ENCODE peak calls at places on chromosomes 11 and 22, in ten cellular contexts. L, J, O, D, Y, A, R, Q, B and X are unnamed samples.
A peak's percentile ranks its signal among the peaks of the same experiment; 100 is the strongest.

GRCh38 chr11:57410287-57410686 is 16.6 kb downstream of the SLC43A3 start:
- DNase-seq in L (no peak), D (no peak), R (no peak), O (peak; percentile 71), A (no peak), Y (no peak), Q (no peak), B (no peak), J (no peak), X (no peak)

GRCh38 chr11:133955091-133955846 is 1.5 kb downstream of the IGSF9B start:
- DNase-seq in J (no peak), A (no peak), L (no peak), R (no peak), B (peak; percentile 70), O (no peak), D (no peak), Y (no peak), Q (peak; percentile 79), X (no peak)

GRCh38 chr11:134759314-134759713 is 347.3 kb upstream of the B3GAT1 start:
- DNase-seq in Y (no peak), O (no peak), Q (no peak), L (peak; percentile 8), B (no peak), R (no peak), J (no peak), A (no peak), D (no peak), X (peak; percentile 7)

GRCh38 chr22:29859976-29860766 is 22.1 kb upstream of the ASCC2 start:
- DNase-seq in Q (no peak), O (no peak), R (no peak), L (no peak), A (no peak), J (no peak), Y (no peak), D (no peak), B (no peak), X (no peak)

GRCh38 chr11:73325036-73325981 is 17.2 kb downstream of the ARHGEF17 start:
- DNase-seq in J (no peak), Q (peak; percentile 47), R (no peak), D (peak; percentile 83), L (no peak), B (no peak), O (peak; percentile 82), Y (no peak), A (no peak), X (no peak)

GRCh38 chr22:30556388-30556787 is 9.8 kb upstream of the SEC14L6 start:
- DNase-seq in R (no peak), B (no peak), O (no peak), L (no peak), A (peak; percentile 43), D (no peak), Y (no peak), Q (no peak), J (no peak), X (no peak)

GRCh38 chr11:102010776-102011500 is 36.3 kb upstream of the CFAP300 start:
- DNase-seq in L (peak; percentile 10), Q (peak; percentile 72), R (peak; percentile 70), A (peak; percentile 77), J (peak; percentile 61), O (peak; percentile 94), B (peak; percentile 14), Y (peak; percentile 18), D (no peak), X (peak; percentile 81)

GRCh38 chr22:43817402-43817801 is 5.3 kb upstream of the EFCAB6 start:
- DNase-seq in A (no peak), D (no peak), B (no peak), R (no peak), Q (no peak), J (no peak), Y (no peak), L (no peak), O (no peak), X (no peak)

GRCh38 chr11:123573291-123573690 is 81.1 kb downstream of the SCN3B start:
- DNase-seq in A (no peak), L (no peak), D (no peak), O (no peak), Y (no peak), B (no peak), Q (no peak), R (no peak), J (no peak), X (no peak)

GRCh38 chr22:35150163-35151107 is 84.5 kb downstream of the ISX start:
- DNase-seq in Y (peak; percentile 54), O (peak; percentile 57), Q (peak; percentile 52), L (peak; percentile 53), R (peak; percentile 37), B (no peak), J (peak; percentile 58), A (peak; percentile 37), D (no peak), X (peak; percentile 43)

GRCh38 chr22:29195118-29195963 is 10.4 kb upstream of the EMID1 start:
- DNase-seq in J (no peak), R (no peak), Q (no peak), L (no peak), B (no peak), A (no peak), O (no peak), Y (no peak), D (no peak), X (no peak)

GRCh38 chr22:49586244-49586748 is 241.4 kb downstream of the BRD1 start:
- DNase-seq in Q (no peak), D (no peak), L (no peak), B (no peak), J (no peak), A (peak; percentile 40), Y (no peak), R (no peak), O (no peak), X (no peak)

GRCh38 chr11:5476184-5476819 is 12.2 kb upstream of the OR52D1 start:
- DNase-seq in A (peak; percentile 65), B (no peak), R (no peak), Q (no peak), O (peak; percentile 75), L (peak; percentile 48), J (no peak), Y (no peak), D (no peak), X (no peak)

GRCh38 chr11:120078397-120078796 is 59.5 kb downstream of the TRIM29 start:
- DNase-seq in Y (no peak), Q (no peak), A (no peak), L (no peak), D (no peak), J (no peak), O (no peak), R (no peak), B (no peak), X (no peak)

GRCh38 chr22:37802310-37803194 is 5.2 kb upstream of the GCAT start:
- DNase-seq in Q (peak; percentile 70), B (no peak), O (peak; percentile 40), D (no peak), A (peak; percentile 45), L (peak; percentile 70), Y (peak; percentile 64), J (no peak), R (peak; percentile 60), X (no peak)
- H3K4me3 ChIP-seq in Q (peak overlapping the region; percentile 74), B (peak overlapping the region; percentile 82), O (peak overlapping the region; percentile 56), D (peak overlapping the region; percentile 58), A (peak overlapping the region; percentile 64), L (peak overlapping the region; percentile 57), Y (peak overlapping the region; percentile 61), J (peak overlapping the region; percentile 79), R (peak overlapping the region; percentile 75), X (peak overlapping the region; percentile 52)

GRCh38 chr22:46061431-46062231 is 84.7 kb upstream of the WNT7B start:
- DNase-seq in D (no peak), Q (peak; percentile 22), J (no peak), B (no peak), A (no peak), R (no peak), O (no peak), L (no peak), Y (peak; percentile 65), X (no peak)

GRCh38 chr22:46060292-46061123 is 83.5 kb upstream of the WNT7B start:
- DNase-seq in R (no peak), Y (peak; percentile 15), Q (no peak), L (no peak), B (no peak), A (no peak), D (no peak), O (no peak), J (no peak), X (no peak)

GRCh38 chr22:46062971-46063631 is 86.1 kb upstream of the WNT7B start:
- DNase-seq in J (no peak), D (no peak), R (no peak), B (no peak), Q (peak; percentile 9), O (no peak), L (no peak), Y (peak; percentile 12), A (no peak), X (no peak)

GRCh38 chr22:46062232-46062615 is 85.3 kb upstream of the WNT7B start:
- DNase-seq in Y (no peak), L (no peak), O (no peak), J (no peak), Q (no peak), A (no peak), D (no peak), R (no peak), B (no peak), X (no peak)

GRCh38 chr22:46061124-46061410 is 84.1 kb upstream of the WNT7B start:
- DNase-seq in L (no peak), R (no peak), Q (no peak), Y (no peak), D (no peak), J (no peak), O (no peak), A (no peak), B (no peak), X (no peak)
- H3K4me3 ChIP-seq in L (no peak overlapping the region), R (peak overlapping the region; percentile 88), Q (peak overlapping the region; percentile 27), Y (peak overlapping the region; percentile 63), D (no peak overlapping the region), J (peak overlapping the region; percentile 62), O (no peak overlapping the region), A (no peak overlapping the region), B (peak overlapping the region; percentile 32), X (no peak overlapping the region)

DNA sequence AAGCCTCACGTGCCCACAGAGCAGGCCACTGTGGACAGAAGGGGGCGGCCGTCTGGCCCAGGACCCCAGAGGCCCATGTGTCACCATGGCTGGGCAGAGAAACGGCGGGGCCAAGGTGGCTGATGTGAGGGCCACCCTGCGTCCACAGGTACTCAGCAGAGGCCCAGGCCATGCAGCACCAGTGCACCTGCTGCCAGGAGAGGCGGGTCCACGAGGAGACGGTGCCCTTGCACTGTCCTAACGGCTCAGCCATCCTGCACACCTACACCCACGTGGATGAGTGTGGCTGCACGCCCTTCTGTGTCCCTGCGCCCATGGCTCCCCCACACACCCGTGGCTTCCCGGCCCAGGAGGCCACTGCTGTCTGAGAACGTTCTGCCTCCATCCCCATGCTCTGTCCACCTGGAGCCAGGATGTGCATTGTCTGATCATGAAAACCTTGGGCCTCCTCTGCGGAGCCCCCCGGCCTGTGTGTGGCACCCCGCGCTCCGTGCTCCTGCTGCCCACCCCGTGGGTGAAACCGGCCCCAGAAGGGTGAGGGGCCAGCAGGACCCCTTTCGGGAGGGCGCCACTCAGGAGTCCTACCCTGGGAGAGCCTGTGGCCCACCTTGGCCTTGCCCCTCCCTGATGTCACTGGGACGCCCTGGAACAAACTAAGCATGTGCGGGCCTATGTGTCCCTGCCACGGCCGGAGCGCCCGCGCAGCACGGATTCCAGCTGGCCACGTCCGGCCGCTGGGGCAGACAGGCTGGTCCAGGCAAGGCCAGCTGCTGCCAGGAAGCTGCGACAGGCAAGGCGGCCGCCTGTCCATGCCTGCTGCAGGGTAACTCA is 38.6 kb downstream of the MUC5B start:
- DNase-seq in Q (no peak), Y (no peak), D (no peak), A (no peak), B (no peak), L (no peak), R (no peak), O (no peak), J (no peak), X (no peak)
- H3K4me3 ChIP-seq in Q (peak overlapping the region; percentile 66), Y (no peak overlapping the region), D (no peak overlapping the region), A (no peak overlapping the region), B (no peak overlapping the region), L (no peak overlapping the region), R (peak overlapping the region; percentile 70), O (no peak overlapping the region), J (no peak overlapping the region), X (no peak overlapping the region)

GRCh38 chr11:2594267-2594666 is 105.5 kb downstream of the KCNQ1OT1 start:
- DNase-seq in J (no peak), B (no peak), D (no peak), A (no peak), Q (no peak), R (no peak), O (no peak), Y (no peak), L (no peak), X (no peak)
- H3K4me3 ChIP-seq in J (no peak overlapping the region), B (no peak overlapping the region), D (no peak overlapping the region), A (no peak overlapping the region), Q (no peak overlapping the region), R (no peak overlapping the region), O (no peak overlapping the region), Y (no peak overlapping the region), L (no peak overlapping the region), X (no peak overlapping the region)